ENCODE peak calls at places on chromosomes 7 and 10, in five cellular contexts. K is A673, Y is ovary, W is cardiac fibroblast, L is astrocyte of the spinal cord. X is an unnamed sample.

GRCh38 chr10:9944690-9945089 is 1073.0 kb upstream of the CELF2 start:
- DNase-seq in K (no peak), Y (no peak), L (no peak), W (no peak), X (no peak)

GRCh38 chr7:41005381-41005901 is 697.4 kb downstream of the INHBA start:
- DNase-seq in L (peak), K (no peak), Y (no peak), W (peak), X (peak)

GRCh38 chr7:37987732-37988131 is 67.3 kb downstream of the EPDR1 start:
- DNase-seq in Y (no peak), L (peak), K (no peak), W (peak), X (no peak)

GRCh38 chr10:7585228-7585627 is 81.5 kb downstream of the ITIH5 start:
- DNase-seq in K (no peak), L (no peak), W (no peak), Y (no peak), X (no peak)

GRCh38 chr10:76036410-76036940 is 605.1 kb downstream of the LRMDA start:
- DNase-seq in L (peak), W (peak), K (peak), Y (peak), X (peak)

GRCh38 chr10:11425672-11426071 is 185.8 kb downstream of the USP6NL start:
- DNase-seq in L (no peak), K (no peak), Y (no peak), W (no peak), X (no peak)

GRCh38 chr7:122885583-122886356 is 490 bp downstream of the CADPS2 start:
- DNase-seq in Y (peak), W (peak), K (peak), L (peak), X (no peak)

GRCh38 chr10:107611101-107611500 is 446.6 kb upstream of the SORCS1 start:
- DNase-seq in K (no peak), Y (no peak), L (no peak), W (peak), X (no peak)

GRCh38 chr10:130300608-130301025 is 164.4 kb downstream of the GLRX3 start:
- DNase-seq in W (no peak), K (peak), Y (peak), L (peak), X (no peak)

GRCh38 chr7:44325181-44325671 is at the start of gene CAMK2B:
- DNase-seq in W (no peak), K (peak), L (no peak), Y (no peak), X (no peak)

GRCh38 chr7:43648725-43649406 is 66.0 kb downstream of the STK17A start:
- DNase-seq in Y (no peak), W (peak), K (no peak), L (peak), X (peak)

GRCh38 chr7:105719395-105719794 is 138.1 kb upstream of the EFCAB10 start:
- DNase-seq in W (no peak), Y (no peak), K (peak), L (no peak), X (no peak)

GRCh38 chr7:32479574-32480200 is 10.5 kb downstream of the LSM5 start:
- DNase-seq in K (peak), L (peak), W (peak), Y (no peak), X (no peak)

GRCh38 chr7:71198887-71199286 is 66.9 kb downstream of the GALNT17 start:
- DNase-seq in W (no peak), Y (no peak), L (no peak), K (no peak), X (no peak)

GRCh38 chr10:121309164-121309563 is 289.1 kb downstream of the FGFR2 start:
- DNase-seq in L (no peak), W (no peak), K (no peak), Y (no peak), X (no peak)

GRCh38 chr10:5629789-5630436 is 36.5 kb downstream of the ASB13 start:
- DNase-seq in L (peak), K (peak), W (peak), Y (peak), X (peak)

GRCh38 chr7:135801045-135801693 is 52.6 kb upstream of the FAM180A start:
- DNase-seq in L (peak), K (peak), W (peak), Y (no peak), X (peak)

GRCh38 chr7:157253850-157254249 is 83.0 kb upstream of the DNAJB6 start:
- DNase-seq in Y (no peak), L (no peak), W (no peak), K (peak), X (no peak)

GRCh38 chr10:14574291-14574690 is 200.4 kb downstream of the FAM107B start:
- DNase-seq in L (no peak), Y (no peak), W (no peak), K (no peak), X (no peak)

GRCh38 chr10:114526112-114526496 is 121.8 kb upstream of the AFAP1L2 start:
- DNase-seq in Y (no peak), L (peak), K (no peak), W (no peak), X (no peak)

GRCh38 chr7:144830024-144830785 is 5.6 kb downstream of the TPK1 start:
- DNase-seq in K (no peak), Y (no peak), W (no peak), L (peak), X (no peak)

GRCh38 chr10:52965938-52966401 is 193.4 kb upstream of the MBL2 start:
- DNase-seq in L (no peak), K (no peak), W (no peak), Y (no peak), X (no peak)

GRCh38 chr10:123241391-123242141 is 87.4 kb downstream of the BUB3 start:
- DNase-seq in Y (no peak), K (no peak), W (no peak), L (no peak), X (no peak)

GRCh38 chr10:110775406-110775805 is 96.3 kb upstream of the PDCD4 start:
- DNase-seq in W (no peak), L (no peak), K (no peak), Y (no peak), X (no peak)

GRCh38 chr7:129343099-129343700 is 91.0 kb upstream of the STRIP2 start:
- DNase-seq in L (peak), Y (no peak), K (peak), W (peak), X (no peak)

GRCh38 chr10:117989962-117990361 is 56.8 kb downstream of the RAB11FIP2 start:
- DNase-seq in K (no peak), W (no peak), L (no peak), Y (no peak), X (no peak)

GRCh38 chr10:32056136-32057040 is at the start of gene KIF5B:
- DNase-seq in L (peak), Y (peak), K (peak), W (peak), X (no peak)
- TF ChIP-seq CTCF in L (no peak), Y (no peak), K (no peak), W (no peak), X (no peak)

DNA sequence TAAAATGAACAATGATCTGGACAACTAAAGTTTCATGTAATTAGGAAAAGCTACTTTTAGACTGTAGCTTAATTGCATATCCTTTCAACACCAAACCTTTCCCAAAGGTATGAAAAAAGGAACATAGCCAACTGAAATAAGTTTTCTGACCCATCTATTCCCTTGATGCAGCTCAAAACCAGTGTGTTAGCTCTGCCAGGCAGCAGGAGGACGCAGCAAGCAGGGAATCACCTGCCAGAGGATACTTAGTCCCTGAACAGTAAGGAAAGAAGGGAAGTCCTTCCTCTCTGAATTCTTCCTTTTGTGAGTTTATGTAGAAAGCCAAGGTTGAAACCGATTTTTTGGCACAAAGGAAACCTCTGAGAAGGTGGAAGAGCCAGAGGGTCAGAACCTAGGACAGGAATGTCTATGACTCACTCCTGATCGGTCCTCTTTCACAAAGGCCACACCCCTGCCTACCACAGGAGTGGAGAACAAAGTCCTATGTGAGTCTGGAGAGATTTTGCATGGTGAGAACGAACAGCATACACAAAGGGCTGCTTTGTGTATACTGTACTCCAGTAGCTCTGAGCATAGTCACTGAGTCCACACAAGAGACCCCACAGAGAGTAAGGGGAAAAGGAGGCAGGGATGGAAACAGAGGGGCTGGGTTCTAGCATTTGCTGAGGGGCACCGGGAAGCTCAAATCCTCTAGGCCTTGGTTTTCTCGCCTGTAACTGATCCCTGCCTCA is 68.8 kb upstream of the GSDME start:
- DNase-seq in K (no peak), W (peak), L (peak), Y (no peak), X (no peak)
- H3K4me3 ChIP-seq in K (no peak), W (no peak), L (no peak), Y (no peak), X (no peak)

DNA sequence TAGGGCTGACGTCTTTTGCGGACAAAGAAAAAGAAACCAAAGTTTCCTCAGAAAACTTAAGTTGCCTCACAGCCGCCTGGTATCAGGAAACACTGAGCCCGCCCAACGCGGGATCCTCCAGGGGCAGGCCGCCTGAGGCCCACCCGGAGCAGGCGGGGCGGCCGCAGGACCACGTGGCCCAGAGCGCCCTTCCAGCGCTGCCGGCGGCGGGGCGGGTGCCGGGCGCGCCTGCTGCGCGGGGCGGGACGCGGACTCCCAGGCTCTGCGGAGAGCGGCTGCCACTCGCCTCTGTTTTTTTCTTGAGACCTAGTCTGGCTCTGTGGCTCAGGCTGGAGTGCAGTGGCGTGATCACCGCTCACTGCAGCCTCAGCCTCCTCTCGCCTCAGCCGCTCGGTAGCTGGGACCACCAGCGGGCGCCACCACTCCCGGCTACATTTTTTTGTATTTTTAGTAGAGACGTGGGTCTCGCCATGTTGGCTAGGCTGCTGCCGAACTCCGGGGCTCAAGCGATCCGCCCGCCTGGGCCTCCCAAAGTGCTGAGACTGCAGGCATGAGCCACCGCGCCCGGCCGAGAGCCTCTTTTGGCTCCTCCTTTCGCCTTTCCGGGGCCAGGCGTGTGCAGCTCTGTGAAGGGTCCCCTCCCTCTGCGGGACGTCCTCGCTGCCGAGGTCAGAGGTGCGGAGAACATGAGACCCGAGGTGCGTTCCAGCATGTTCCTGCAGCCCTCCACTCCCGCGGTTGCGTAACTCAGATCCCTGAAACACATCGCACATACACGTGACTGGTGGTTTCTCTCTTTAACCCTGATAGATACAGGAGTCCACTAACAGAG is 11.6 kb upstream of the HNRNPF start:
- DNase-seq in Y (peak), L (peak), W (peak), K (peak), X (no peak)
- TF ChIP-seq CTCF in Y (no peak), L (peak), W (no peak), K (peak), X (peak)

DNA sequence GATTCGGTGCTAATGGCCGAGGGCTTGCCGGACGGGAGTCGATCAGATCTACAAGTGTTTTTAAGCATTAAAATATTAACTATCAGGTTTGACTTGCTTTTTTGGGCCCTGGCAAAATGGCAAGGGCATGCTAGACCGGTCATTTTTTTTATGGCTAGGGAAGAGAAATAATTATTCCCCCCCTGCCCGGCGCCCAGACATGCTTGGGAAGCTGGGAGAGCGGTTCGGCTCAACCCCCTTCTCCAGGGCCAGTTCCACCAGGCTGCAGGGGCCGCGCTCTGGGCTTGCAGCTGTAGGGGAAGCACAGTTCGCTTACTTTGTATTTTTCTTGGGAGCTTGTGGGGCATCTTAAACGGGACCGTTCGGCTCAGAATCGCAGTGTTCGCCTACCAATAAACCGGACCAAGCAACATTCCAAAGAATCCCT is 3.0 kb downstream of the TCF7L2 start:
- DNase-seq in W (peak), K (no peak), Y (peak), L (peak), X (no peak)
- H3K4me3 ChIP-seq in W (peak), K (peak), Y (peak), L (peak), X (peak)

DNA sequence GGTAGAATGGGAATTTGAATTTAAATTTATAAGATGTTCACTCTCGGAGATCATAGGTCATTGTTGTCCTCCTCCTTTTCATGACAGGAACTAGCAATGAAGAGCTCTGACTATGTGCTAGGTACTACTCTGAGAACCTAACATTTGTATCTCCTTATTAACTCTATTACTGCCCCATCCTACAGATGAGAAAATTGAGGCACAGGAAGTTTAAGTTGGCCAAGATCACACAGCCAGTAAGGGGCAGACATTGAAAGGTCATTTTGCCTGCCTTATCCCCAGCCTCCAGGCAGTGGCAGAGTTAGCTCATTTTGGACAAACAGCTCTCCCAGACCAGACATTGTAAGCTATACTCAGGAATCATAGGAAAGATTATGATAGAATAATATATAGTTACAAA is 6.0 kb downstream of the SRGN start:
- DNase-seq in K (no peak), W (peak), Y (no peak), L (no peak), X (no peak)
- TF ChIP-seq CTCF in K (no peak), W (no peak), Y (no peak), L (no peak), X (peak)

GRCh38 chr7:15397921-15398560 is 163.8 kb downstream of the AGMO start:
- DNase-seq in W (no peak), L (peak), Y (no peak), K (peak), X (no peak)

GRCh38 chr7:15400440-15400839 is 161.4 kb downstream of the AGMO start:
- DNase-seq in L (no peak), K (no peak), W (no peak), Y (no peak), X (no peak)

GRCh38 chr7:15403315-15403714 is 158.5 kb downstream of the AGMO start:
- DNase-seq in Y (no peak), L (no peak), W (no peak), K (no peak), X (no peak)

GRCh38 chr7:15399446-15399845 is 162.4 kb downstream of the AGMO start:
- DNase-seq in K (no peak), L (no peak), Y (no peak), W (peak), X (no peak)

DNA sequence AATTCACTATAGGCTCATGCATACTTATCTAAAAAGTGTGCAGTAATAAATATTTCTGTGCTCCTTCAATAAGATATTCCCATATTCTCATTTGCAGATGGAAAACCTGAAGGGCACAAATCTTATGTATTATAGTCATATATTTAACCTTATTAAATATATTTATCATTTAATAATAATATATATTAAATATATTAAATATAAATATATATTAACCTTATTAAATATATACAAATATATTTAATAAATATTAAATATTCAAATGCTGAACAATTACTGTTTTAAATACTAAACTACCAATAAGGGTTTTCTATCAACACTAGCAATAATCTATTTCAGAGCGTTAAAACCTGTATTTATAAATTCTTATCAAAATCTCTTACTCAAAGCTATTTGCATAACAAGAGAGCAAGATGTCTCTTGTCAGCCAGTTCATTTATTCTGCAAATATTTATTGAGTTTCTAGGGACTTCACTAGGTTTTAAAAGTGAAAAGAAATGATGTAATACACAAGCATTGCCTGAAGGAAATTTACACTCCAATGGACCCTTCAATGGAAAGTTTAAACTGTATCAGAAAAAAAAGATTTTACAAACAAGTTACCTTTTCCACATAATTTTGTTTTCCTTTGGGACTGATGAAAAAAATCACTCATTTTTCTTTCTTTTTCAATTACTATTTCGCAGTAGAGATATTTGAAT is 159.2 kb downstream of the AGMO start:
- DNase-seq in K (no peak), Y (no peak), W (no peak), L (no peak), X (no peak)
- H3K4me3 ChIP-seq in K (no peak), Y (no peak), W (no peak), L (no peak), X (no peak)

DNA sequence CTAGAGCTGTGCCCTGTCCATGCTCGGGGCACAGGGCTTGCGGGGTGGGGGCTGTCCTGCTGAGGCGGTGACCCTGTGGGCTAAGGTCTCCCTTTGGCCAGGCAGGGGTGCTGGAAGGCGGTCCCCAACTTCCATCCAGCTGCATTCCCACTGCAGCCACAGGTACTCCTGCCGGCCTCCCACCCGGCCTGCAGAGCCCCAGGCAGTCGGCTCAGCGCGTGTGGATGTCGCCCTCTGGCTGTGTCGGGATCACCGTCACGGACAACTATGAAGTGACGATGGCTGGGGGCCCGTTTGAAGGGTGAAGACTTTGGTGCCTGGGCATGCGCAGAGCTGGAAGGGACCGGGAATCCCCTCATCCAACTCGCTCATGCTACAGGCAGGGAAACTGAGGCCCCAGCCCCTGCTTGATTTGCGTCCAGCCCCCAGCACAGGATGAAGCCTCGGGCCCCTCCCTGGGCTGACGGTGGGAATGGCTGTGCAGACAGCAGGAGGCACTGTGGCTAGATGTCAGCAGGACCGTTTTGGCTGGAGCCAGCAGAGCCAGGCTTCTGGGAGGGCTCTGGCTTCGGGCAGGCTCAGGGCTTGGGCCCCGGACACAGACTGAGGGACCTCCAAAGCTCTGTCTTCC is 2.3 kb upstream of the TMEM184A start:
- DNase-seq in K (peak), Y (no peak), W (peak), L (no peak), X (no peak)
- TF ChIP-seq CTCF in K (peak), Y (no peak), W (peak), L (peak), X (no peak)

GRCh38 chr7:139033346-139034114 is 2.3 kb downstream of the ZC3HAV1L start:
- DNase-seq in K (no peak), Y (no peak), W (no peak), L (no peak), X (no peak)
- H3K4me3 ChIP-seq in K (no peak), Y (no peak), W (no peak), L (no peak), X (no peak)

DNA sequence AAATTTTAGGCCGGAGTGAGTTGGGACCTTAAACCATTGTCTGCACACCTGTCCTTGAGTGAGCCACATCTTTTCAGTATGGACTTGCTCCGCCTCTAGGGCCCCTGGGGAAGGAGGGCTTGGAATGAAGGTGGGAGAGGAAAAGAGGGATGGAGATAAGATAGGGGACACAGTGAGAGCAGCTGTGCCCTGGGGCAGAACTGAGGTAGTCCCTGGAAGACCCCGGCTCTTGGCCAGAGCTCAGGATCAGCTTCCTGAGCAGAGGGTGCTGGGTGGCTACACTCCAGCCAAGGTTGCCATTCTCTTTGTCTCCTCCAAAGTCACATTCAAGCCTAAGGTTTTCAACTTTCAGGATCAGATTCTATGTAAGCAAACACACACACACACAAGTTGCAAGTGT is 82.0 kb downstream of the MKI67 start:
- DNase-seq in W (no peak), K (no peak), Y (no peak), L (no peak), X (no peak)
- TF ChIP-seq CTCF in W (no peak), K (no peak), Y (no peak), L (no peak), X (no peak)

GRCh38 chr10:124650263-124650662 is 93.9 kb downstream of the FAM53B start:
- DNase-seq in K (no peak), W (no peak), Y (no peak), L (no peak), X (no peak)
- H3K4me3 ChIP-seq in K (no peak), W (no peak), Y (no peak), L (no peak), X (no peak)